ENCODE peak calls at places on chromosomes 5 and 9, in nine cellular contexts. O, X, G, F, B, U, W, Q and I are unnamed samples.

GRCh38 chr9:111598730-111599091 is 736 bp downstream of the PTGR1 start:
- DNase-seq in O (peak), X (peak), G (peak), F (no peak), B (peak), U (peak), W (no peak), Q (no peak), I (no peak)

GRCh38 chr9:23830459-23830805 is 4.4 kb upstream of the ELAVL2 start:
- DNase-seq in O (no peak), X (no peak), G (no peak), F (no peak), B (no peak), U (no peak), W (no peak), Q (no peak), I (no peak)

GRCh38 chr5:44914221-44914620 is 105.5 kb downstream of the MRPS30 start:
- DNase-seq in O (no peak), X (no peak), G (no peak), F (no peak), B (no peak), U (no peak), W (no peak), Q (no peak), I (no peak)

GRCh38 chr5:72692273-72692672 is 124.2 kb upstream of the TNPO1 start:
- DNase-seq in O (peak), X (no peak), G (no peak), F (peak), B (no peak), U (no peak), W (no peak), Q (peak), I (no peak)

GRCh38 chr5:179274321-179275315 is 70.6 kb downstream of the ADAMTS2 start:
- DNase-seq in O (no peak), X (no peak), G (no peak), F (no peak), B (no peak), U (peak), W (no peak), Q (no peak), I (no peak)

GRCh38 chr5:142839711-142840441 is 69.7 kb downstream of the ARHGAP26 start:
- DNase-seq in O (peak), X (peak), G (no peak), F (no peak), B (peak), U (no peak), W (no peak), Q (no peak), I (no peak)

GRCh38 chr5:54696931-54697330 is 179.4 kb downstream of the SNX18 start:
- DNase-seq in O (no peak), X (no peak), G (peak), F (no peak), B (no peak), U (no peak), W (no peak), Q (no peak), I (peak)

GRCh38 chr9:757246-757881 is 84.1 kb upstream of the DMRT1 start:
- DNase-seq in O (peak), X (no peak), G (peak), F (peak), B (no peak), U (no peak), W (no peak), Q (no peak), I (peak)

GRCh38 chr5:156411-157072 is 34.8 kb upstream of the LRRC14B start:
- DNase-seq in O (no peak), X (no peak), G (no peak), F (no peak), B (no peak), U (peak), W (no peak), Q (no peak), I (peak)

GRCh38 chr5:34898258-34898895 is 16.9 kb downstream of the RAD1 start:
- DNase-seq in O (peak), X (peak), G (peak), F (peak), B (peak), U (no peak), W (peak), Q (peak), I (no peak)

GRCh38 chr5:42461033-42461432 is 37.8 kb downstream of the GHR start:
- DNase-seq in O (no peak), X (no peak), G (no peak), F (no peak), B (no peak), U (no peak), W (no peak), Q (no peak), I (no peak)

GRCh38 chr9:123561055-123561454 is 205.1 kb downstream of the CRB2 start:
- DNase-seq in O (no peak), X (no peak), G (no peak), F (no peak), B (no peak), U (no peak), W (no peak), Q (no peak), I (no peak)

GRCh38 chr5:91219803-91220371 is 163.2 kb downstream of the ARRDC3 start:
- DNase-seq in O (peak), X (no peak), G (peak), F (peak), B (no peak), U (no peak), W (no peak), Q (no peak), I (no peak)

GRCh38 chr9:114558027-114558675 is 29.4 kb upstream of the ATP6V1G1 start:
- DNase-seq in O (no peak), X (no peak), G (peak), F (no peak), B (no peak), U (no peak), W (no peak), Q (no peak), I (no peak)

GRCh38 chr9:14935099-14935710 is 25.0 kb upstream of the FREM1 start:
- DNase-seq in O (no peak), X (no peak), G (no peak), F (no peak), B (no peak), U (no peak), W (no peak), Q (no peak), I (no peak)

GRCh38 chr9:3741729-3742128 is 215.9 kb upstream of the RFX3 start:
- DNase-seq in O (no peak), X (no peak), G (no peak), F (no peak), B (no peak), U (no peak), W (no peak), Q (no peak), I (no peak)

GRCh38 chr5:16558984-16559629 is 57.7 kb downstream of the RETREG1 start:
- DNase-seq in O (no peak), X (no peak), G (no peak), F (no peak), B (no peak), U (no peak), W (no peak), Q (no peak), I (no peak)

GRCh38 chr5:1793301-1793740 is 6.3 kb downstream of the MRPL36 start:
- DNase-seq in O (peak), X (no peak), G (no peak), F (no peak), B (no peak), U (no peak), W (peak), Q (no peak), I (no peak)

GRCh38 chr9:120916573-120916972 is 10.0 kb downstream of the TRAF1 start:
- DNase-seq in O (peak), X (peak), G (peak), F (no peak), B (peak), U (no peak), W (no peak), Q (no peak), I (no peak)

GRCh38 chr9:87350915-87351314 is 146.8 kb upstream of the DAPK1 start:
- DNase-seq in O (peak), X (no peak), G (peak), F (peak), B (no peak), U (no peak), W (no peak), Q (no peak), I (no peak)

GRCh38 chr5:1035421-1036405 is 27.1 kb downstream of the NKD2 start:
- DNase-seq in O (no peak), X (peak), G (no peak), F (no peak), B (peak), U (no peak), W (no peak), Q (no peak), I (no peak)

GRCh38 chr5:177403194-177403825 is 2.8 kb upstream of the PFN3 start:
- DNase-seq in O (no peak), X (peak), G (peak), F (no peak), B (no peak), U (no peak), W (no peak), Q (no peak), I (no peak)
- H3K4me3 ChIP-seq in O (peak), X (peak), G (peak), F (peak), B (peak), U (peak), W (peak), Q (peak), I (peak)

GRCh38 chr5:141192110-141192725 is at the start of gene PCDHB10:
- DNase-seq in O (peak), X (no peak), G (peak), F (no peak), B (no peak), U (no peak), W (no peak), Q (no peak), I (no peak)
- H3K4me3 ChIP-seq in O (no peak), X (no peak), G (no peak), F (peak), B (no peak), U (no peak), W (no peak), Q (no peak), I (no peak)

GRCh38 chr5:141409598-141410306 is 1.9 kb downstream of the PCDHGB6 start:
- DNase-seq in O (no peak), X (no peak), G (no peak), F (no peak), B (no peak), U (no peak), W (no peak), Q (no peak), I (no peak)

GRCh38 chr5:141413540-141414069 is 818 bp downstream of the PCDHGA10 start:
- DNase-seq in O (no peak), X (no peak), G (no peak), F (no peak), B (no peak), U (no peak), W (no peak), Q (no peak), I (no peak)

GRCh38 chr5:141411575-141411974 is 1.2 kb upstream of the PCDHGA10 start:
- DNase-seq in O (no peak), X (no peak), G (no peak), F (no peak), B (no peak), U (no peak), W (no peak), Q (no peak), I (no peak)

DNA sequence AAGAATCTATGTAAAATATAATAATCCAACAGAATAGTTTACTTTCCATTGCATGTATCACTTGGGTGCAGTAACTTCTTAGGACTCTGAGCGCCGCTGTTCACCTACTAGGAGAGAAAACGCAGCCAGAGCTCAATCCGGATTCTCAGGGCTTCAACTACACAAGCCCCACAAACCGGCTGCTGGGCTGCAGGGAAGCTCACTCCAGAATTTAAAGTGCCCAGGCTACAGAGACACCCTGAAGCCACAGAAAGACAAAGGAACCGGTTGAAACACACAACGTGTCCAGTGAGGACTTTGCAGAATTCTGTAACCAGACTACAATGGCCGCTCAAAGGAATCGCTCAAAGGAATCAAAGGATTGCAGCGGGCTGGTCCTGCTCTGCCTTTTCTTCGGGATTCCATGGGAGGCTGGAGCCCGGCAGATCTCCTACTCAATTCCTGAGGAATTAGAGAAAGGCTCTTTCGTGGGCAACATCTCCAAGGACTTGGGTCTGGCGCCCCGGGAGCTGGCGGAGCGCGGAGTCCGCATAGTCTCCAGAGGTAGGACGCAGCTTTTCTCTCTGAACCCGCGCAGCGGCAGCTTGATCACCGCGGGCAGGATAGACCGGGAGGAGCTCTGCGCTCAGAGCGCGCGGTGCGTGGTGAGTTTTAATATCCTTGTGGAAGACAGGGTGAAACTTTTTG is at the start of gene PCDHGA10:
- DNase-seq in O (peak), X (peak), G (peak), F (no peak), B (no peak), U (no peak), W (no peak), Q (no peak), I (no peak)
- H3K4me3 ChIP-seq in O (peak), X (peak), G (peak), F (peak), B (peak), U (peak), W (peak), Q (peak), I (peak)

GRCh38 chr5:78499485-78499884 is 139.1 kb downstream of the SCAMP1 start:
- DNase-seq in O (no peak), X (no peak), G (no peak), F (no peak), B (no peak), U (no peak), W (no peak), Q (no peak), I (no peak)

GRCh38 chr5:78495800-78496199 is 135.4 kb downstream of the SCAMP1 start:
- DNase-seq in O (no peak), X (no peak), G (no peak), F (no peak), B (no peak), U (no peak), W (no peak), Q (no peak), I (no peak)

GRCh38 chr5:78500028-78500427 is 139.6 kb downstream of the SCAMP1 start:
- DNase-seq in O (peak), X (no peak), G (no peak), F (no peak), B (no peak), U (no peak), W (no peak), Q (no peak), I (no peak)

GRCh38 chr5:78497573-78498533 is 137.4 kb downstream of the SCAMP1 start:
- DNase-seq in O (no peak), X (no peak), G (no peak), F (no peak), B (no peak), U (no peak), W (no peak), Q (no peak), I (no peak)

DNA sequence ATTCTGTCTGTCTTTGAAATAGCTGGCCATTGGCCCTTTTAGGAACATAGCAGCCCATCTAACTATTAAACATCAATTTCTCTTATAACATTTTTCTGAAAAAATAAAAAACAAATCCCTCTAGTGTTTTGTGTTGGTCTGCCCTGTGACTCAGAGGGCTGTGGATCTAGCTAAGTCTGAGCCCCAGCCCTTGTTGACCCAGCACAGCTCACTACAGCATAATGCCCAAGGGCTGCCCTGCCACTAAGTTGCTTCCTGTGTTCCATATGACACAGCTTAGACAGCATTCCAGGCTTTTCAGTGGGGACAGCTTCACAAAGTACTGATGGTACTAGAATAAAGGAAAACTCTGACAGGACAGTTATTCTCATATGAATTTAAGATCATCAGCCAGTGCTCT is 136.0 kb downstream of the SCAMP1 start:
- DNase-seq in O (peak), X (no peak), G (peak), F (no peak), B (no peak), U (no peak), W (no peak), Q (no peak), I (no peak)
- H3K4me3 ChIP-seq in O (no peak), X (no peak), G (no peak), F (no peak), B (no peak), U (no peak), W (no peak), Q (no peak), I (no peak)

GRCh38 chr5:95734156-95734555 is 3.0 kb downstream of the RHOBTB3 start:
- DNase-seq in O (peak), X (no peak), G (no peak), F (no peak), B (no peak), U (no peak), W (no peak), Q (no peak), I (no peak)
- H3K4me3 ChIP-seq in O (peak), X (peak), G (no peak), F (peak), B (peak), U (peak), W (no peak), Q (peak), I (peak)

GRCh38 chr5:88785396-88786216 is 97.4 kb downstream of the MEF2C start:
- DNase-seq in O (peak), X (no peak), G (peak), F (peak), B (no peak), U (no peak), W (no peak), Q (peak), I (no peak)
- H3K4me3 ChIP-seq in O (peak), X (peak), G (no peak), F (peak), B (peak), U (peak), W (no peak), Q (peak), I (no peak)

DNA sequence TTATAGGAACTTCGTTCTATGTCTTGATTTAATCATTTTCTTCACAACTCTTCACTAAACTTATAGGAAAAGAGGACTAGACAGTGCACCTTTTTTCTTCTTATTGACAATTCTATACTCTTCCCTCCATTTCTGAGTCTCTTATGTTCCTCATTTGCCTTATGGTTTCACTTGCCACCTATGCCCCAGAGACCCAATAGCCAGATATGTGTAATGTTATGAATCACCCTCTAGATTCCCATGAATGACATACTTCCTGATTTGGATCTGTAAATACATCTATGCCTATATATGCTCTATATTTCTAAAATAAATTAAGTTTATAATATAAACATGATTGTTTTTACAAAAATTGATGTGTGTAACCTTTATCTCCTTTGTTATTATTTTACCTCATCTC is 514.1 kb upstream of the MEF2C start:
- DNase-seq in O (no peak), X (no peak), G (no peak), F (no peak), B (no peak), U (no peak), W (no peak), Q (no peak), I (no peak)
- H3K4me3 ChIP-seq in O (no peak), X (no peak), G (no peak), F (no peak), B (no peak), U (no peak), W (no peak), Q (no peak), I (no peak)

DNA sequence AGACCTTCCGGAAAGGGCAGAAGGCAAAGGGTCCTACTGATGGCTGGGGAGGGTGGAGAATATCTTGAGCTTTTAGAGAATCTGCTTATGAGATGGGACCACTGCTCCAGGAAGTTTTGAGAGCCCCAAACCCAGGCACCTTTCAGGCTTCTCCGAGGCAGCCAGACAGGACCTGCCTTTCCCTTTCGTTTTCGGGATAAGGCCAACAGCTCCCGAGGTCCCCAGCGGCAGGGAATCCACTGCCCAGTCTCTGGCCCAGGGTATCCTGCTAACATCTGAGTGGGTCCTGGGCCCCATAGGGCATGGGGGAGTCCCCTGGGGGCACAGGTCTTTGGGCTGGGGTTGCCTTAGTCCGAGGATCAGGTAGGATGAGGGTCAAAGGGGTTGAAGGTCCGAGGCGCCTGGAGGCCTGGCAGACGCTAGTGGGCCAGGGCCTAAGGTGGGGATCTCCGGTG is 3.3 kb downstream of the PITX1 start:
- DNase-seq in O (no peak), X (peak), G (no peak), F (no peak), B (no peak), U (no peak), W (no peak), Q (no peak), I (no peak)
- H3K4me3 ChIP-seq in O (no peak), X (peak), G (peak), F (peak), B (peak), U (peak), W (peak), Q (no peak), I (peak)